ENCODE peak calls at places on chromosomes 3 and 15, in seven cellular contexts. F is gastrocnemius medialis, X is psoas muscle, T is kidney tubule cell, I is A172, H is tibial artery, O is posterior vena cava. Y is an unnamed sample.

GRCh38 chr3:187520027-187520945 is 149.9 kb downstream of the SST start:
- DNase-seq in I (peak; percentile 42), O (peak; percentile 89), F (peak; percentile 18), H (peak; percentile 42), X (peak; percentile 56), T (no peak), Y (peak; percentile 18)

GRCh38 chr3:27312044-27312668 is 57.0 kb downstream of the NEK10 start:
- DNase-seq in T (peak; percentile 72), X (no peak), I (peak; percentile 88), F (no peak), O (no peak), H (no peak), Y (peak; percentile 81)

GRCh38 chr3:100264242-100264641 is 3.5 kb downstream of the TBC1D23 start:
- DNase-seq in F (no peak), I (no peak), X (no peak), T (no peak), O (no peak), H (no peak), Y (no peak)

GRCh38 chr3:61591300-61591699 is 29.9 kb downstream of the PTPRG start:
- DNase-seq in F (no peak), I (no peak), X (no peak), H (no peak), O (no peak), T (no peak), Y (no peak)

GRCh38 chr3:71979155-71979554 is 194.2 kb upstream of the PROK2 start:
- DNase-seq in T (peak; percentile 41), I (no peak), O (no peak), F (no peak), X (no peak), H (no peak), Y (no peak)

GRCh38 chr15:73190189-73190601 is 137.9 kb downstream of the NEO1 start:
- DNase-seq in O (no peak), X (no peak), H (no peak), F (no peak), T (no peak), I (no peak), Y (peak; percentile 75)

GRCh38 chr3:149473991-149474819 is at the start of gene TM4SF4:
- DNase-seq in X (no peak), H (no peak), I (no peak), O (no peak), T (peak; percentile 73), F (no peak), Y (no peak)

GRCh38 chr15:49877871-49878511 is 241.0 kb downstream of the ATP8B4 start:
- DNase-seq in X (no peak), O (no peak), T (no peak), F (peak; percentile 48), I (no peak), H (peak; percentile 76), Y (peak; percentile 99)

GRCh38 chr15:53658827-53659226 is 100.6 kb downstream of the WDR72 start:
- DNase-seq in O (no peak), X (no peak), I (no peak), T (no peak), H (no peak), F (no peak), Y (no peak)

GRCh38 chr3:84023842-84024241 is 934.9 kb upstream of the CADM2 start:
- DNase-seq in O (no peak), I (no peak), F (no peak), H (no peak), T (no peak), X (no peak), Y (no peak)

Y was measured in fibroblast of the aortic adventitia.